ENCODE peak calls at places on chromosomes 13 and 19, in four cellular contexts. Q is GM13976, W is dorsolateral prefrontal cortex, B is A673. U is an unnamed sample.

GRCh38 chr13:111390522-111391270 is 70.3 kb downstream of the TEX29 start:
- DNase-seq in Q (no peak), W (no peak), B (no peak), U (no peak)

GRCh38 chr13:29165840-29166239 is 345.7 kb downstream of the MTUS2 start:
- DNase-seq in Q (no peak), W (no peak), B (no peak), U (no peak)

GRCh38 chr19:51259348-51260245 is 8.7 kb downstream of the SIGLECL1 start:
- DNase-seq in Q (peak), W (peak), B (peak), U (peak)

GRCh38 chr13:37375071-37375470 is 223.5 kb downstream of the POSTN start:
- DNase-seq in Q (no peak), W (no peak), B (no peak), U (no peak)

GRCh38 chr13:49374585-49375290 is 69.1 kb downstream of the CAB39L start:
- DNase-seq in Q (peak), W (no peak), B (peak), U (no peak)

GRCh38 chr19:35539850-35540249 is 5.6 kb upstream of the TMEM147 start:
- DNase-seq in Q (no peak), W (no peak), B (no peak), U (no peak)

GRCh38 chr19:14497347-14497921 is 1.5 kb upstream of the GIPC1 start:
- DNase-seq in Q (peak), W (peak), B (no peak), U (no peak)

GRCh38 chr13:51557423-51557822 is 26.8 kb upstream of the WDFY2 start:
- DNase-seq in Q (no peak), W (no peak), B (no peak), U (no peak)

GRCh38 chr19:7759156-7759555 is 3.9 kb upstream of the CLEC4M start:
- DNase-seq in Q (no peak), W (no peak), B (no peak), U (no peak)

DNA sequence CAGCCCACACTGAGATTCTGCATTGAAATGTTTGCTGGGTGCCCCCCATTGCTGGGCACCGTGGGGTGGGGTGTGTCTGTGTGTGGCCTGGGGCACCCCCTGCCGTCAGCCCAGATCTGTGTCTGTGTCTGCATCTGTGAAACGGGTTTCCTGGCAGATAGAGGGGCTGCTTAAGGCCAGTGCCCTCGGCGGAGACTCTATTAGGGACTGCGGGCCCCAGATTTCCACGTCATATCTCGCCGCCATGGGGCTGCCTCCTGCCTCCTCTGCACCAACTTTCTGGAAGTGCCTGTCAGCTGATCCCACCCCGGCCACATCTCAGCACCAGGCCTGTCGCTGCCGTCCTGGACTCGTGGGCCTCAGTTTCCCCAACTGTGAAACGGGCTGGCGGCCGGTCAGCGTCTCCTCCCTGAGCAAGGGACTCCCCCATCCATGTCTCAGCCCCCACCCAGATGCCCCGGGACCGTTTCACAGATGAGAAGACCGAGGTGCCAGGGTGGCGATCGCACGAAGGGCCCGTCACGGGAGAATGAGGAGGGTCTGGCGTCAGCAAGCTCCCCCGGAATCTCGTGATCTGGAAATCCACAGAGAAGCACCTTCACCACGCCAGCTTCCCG is 21.4 kb downstream of the ARID3A start:
- DNase-seq in Q (peak), W (no peak), B (no peak), U (peak)
- TF ChIP-seq CTCF in Q (peak), W (no peak), B (no peak), U (no peak)

GRCh38 chr19:55704494-55705245 is 29.6 kb downstream of the EPN1 start:
- DNase-seq in Q (no peak), W (no peak), B (peak), U (no peak)
- TF ChIP-seq CTCF in Q (no peak), W (no peak), B (no peak), U (no peak)

GRCh38 chr19:860481-861098 is 1.1 kb downstream of the CFD start:
- DNase-seq in Q (peak), W (no peak), B (peak), U (peak)
- TF ChIP-seq CTCF in Q (no peak), W (no peak), B (peak), U (peak)

GRCh38 chr13:32022292-32022691 is 9.3 kb upstream of the FRY start:
- DNase-seq in Q (no peak), W (no peak), B (no peak), U (no peak)

GRCh38 chr13:32021785-32022184 is 9.8 kb upstream of the FRY start:
- DNase-seq in Q (no peak), W (no peak), B (no peak), U (no peak)

GRCh38 chr13:32024750-32025149 is 6.8 kb upstream of the FRY start:
- DNase-seq in Q (no peak), W (no peak), B (no peak), U (no peak)

GRCh38 chr13:32023096-32023495 is 8.5 kb upstream of the FRY start:
- DNase-seq in Q (no peak), W (no peak), B (no peak), U (no peak)

DNA sequence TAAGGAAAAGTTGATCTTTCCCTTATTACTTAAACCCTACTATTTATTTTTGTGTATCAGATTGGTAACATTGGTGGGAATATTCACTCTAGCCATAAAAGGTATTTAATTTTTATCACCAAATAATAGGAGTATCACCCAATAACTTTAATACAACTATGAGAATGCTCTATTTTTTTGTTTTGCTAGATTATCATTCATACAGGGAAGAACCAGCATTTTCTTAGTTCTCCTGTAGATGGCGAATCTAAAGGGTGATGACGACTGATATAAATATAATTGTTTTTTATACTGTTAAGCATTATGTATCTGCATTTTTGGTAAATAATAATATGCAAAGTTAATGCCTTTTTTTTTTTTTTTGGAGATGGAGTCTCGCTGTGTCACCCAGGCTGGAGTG is 7.9 kb upstream of the FRY start:
- DNase-seq in Q (no peak), W (no peak), B (no peak), U (no peak)
- TF ChIP-seq CTCF in Q (no peak), W (no peak), B (peak), U (no peak)

GRCh38 chr13:32629313-32629712 is 43.1 kb downstream of the PDS5B start:
- DNase-seq in Q (no peak), W (no peak), B (no peak), U (no peak)
- TF ChIP-seq CTCF in Q (no peak), W (no peak), B (no peak), U (no peak)

GRCh38 chr19:58499021-58499927 is 12.5 kb downstream of the SLC27A5 start:
- DNase-seq in Q (peak), W (peak), B (peak), U (peak)
- TF ChIP-seq CTCF in Q (no peak), W (no peak), B (peak), U (no peak)

U was measured in GM20000.